ENCODE peak calls at places on chromosomes 1 and 21, in six cellular contexts. D is left cardiac atrium; K is caudate nucleus; C is stimulated activated CD4-positive, alpha-beta T cell treated with anti-CD3 and anti-CD28 coated beads, Interleukin-4, amount 100 ng/mL, for 1 hour; I is RWPE1; X is cerebellar cortex. O is an unnamed sample.
A peak's percentile ranks its signal among the peaks of the same experiment; 100 is the strongest.

GRCh38 chr1:147627435-147628110 is 42.8 kb downstream of the ACP6 start:
- DNase-seq in C (peak; percentile 52), X (peak; percentile 43), K (no peak), I (peak; percentile 71), D (peak; percentile 57), O (peak; percentile 67)

GRCh38 chr1:188220051-188220450 is 1391.3 kb downstream of the PLA2G4A start:
- DNase-seq in I (no peak), K (no peak), D (no peak), X (no peak), C (no peak), O (no peak)

GRCh38 chr1:101302831-101303511 is 66.2 kb downstream of the S1PR1 start:
- DNase-seq in D (no peak), C (no peak), X (no peak), I (no peak), K (no peak), O (no peak)

GRCh38 chr21:29825936-29826335 is 113.9 kb downstream of the GRIK1 start:
- DNase-seq in K (no peak), X (no peak), I (no peak), D (no peak), C (no peak), O (no peak)

GRCh38 chr1:1119272-1119890 is 3.5 kb upstream of the C1orf159 start:
- DNase-seq in D (peak; percentile 15), I (no peak), X (no peak), K (no peak), C (no peak), O (no peak)

GRCh38 chr1:170290226-170290625 is 144.5 kb downstream of the NTMT2 start:
- DNase-seq in I (no peak), K (no peak), C (no peak), X (no peak), D (no peak), O (no peak)

GRCh38 chr1:94285026-94285654 is 47.8 kb upstream of the ARHGAP29 start:
- DNase-seq in I (peak; percentile 42), K (no peak), X (no peak), D (no peak), C (no peak), O (no peak)

GRCh38 chr21:32256873-32257620 is 21.8 kb downstream of the MIS18A start:
- DNase-seq in D (peak; percentile 74), X (no peak), K (peak; percentile 10), C (no peak), I (peak; percentile 67), O (peak; percentile 32)

GRCh38 chr1:175434268-175434860 is 241.8 kb upstream of the KIAA0040 start:
- DNase-seq in I (no peak), X (no peak), K (no peak), C (no peak), D (no peak), O (peak; percentile 22)

GRCh38 chr1:107622975-107623374 is 342.0 kb downstream of the VAV3 start:
- DNase-seq in X (no peak), D (no peak), K (no peak), C (no peak), I (no peak), O (peak; percentile 15)

GRCh38 chr1:198892065-198892464 is 253.2 kb downstream of the PTPRC start:
- DNase-seq in X (no peak), I (no peak), K (no peak), C (no peak), D (no peak), O (no peak)

GRCh38 chr1:17119076-17119743 is at the start of gene PADI2:
- DNase-seq in K (peak; percentile 67), X (peak; percentile 68), D (peak; percentile 60), I (peak; percentile 92), C (peak; percentile 64), O (peak; percentile 87)

GRCh38 chr1:231855395-231855794 is 228.8 kb downstream of the DISC1 start:
- DNase-seq in C (no peak), X (no peak), I (no peak), D (no peak), K (no peak), O (no peak)

GRCh38 chr1:9784508-9785133 is 39.1 kb downstream of the CLSTN1 start:
- DNase-seq in I (peak; percentile 55), C (peak; percentile 59), X (peak; percentile 74), K (no peak), D (no peak), O (peak; percentile 77)